ENCODE peak calls at places on chromosomes 2 and 18, in six cellular contexts. One of them, this sample, is unnamed.

GRCh38 chr2:106062627-106063026 is 131.5 kb downstream of the UXS1 start:
- DNase-seq in breast epithelium: no peak
- DNase-seq in NCI-H748 treated with DMSO at 0.1 percent for 48 hours: no peak
- DNase-seq in hypothalamus: no peak
- DNase-seq in GM13976: no peak
- DNase-seq in ELR: no peak
- DNase-seq in this sample: no peak

GRCh38 chr2:134315471-134315870 is 61.6 kb downstream of the MGAT5 start:
- DNase-seq in breast epithelium: no peak
- DNase-seq in NCI-H748 treated with DMSO at 0.1 percent for 48 hours: no peak
- DNase-seq in hypothalamus: no peak
- DNase-seq in GM13976: no peak
- DNase-seq in ELR: no peak
- DNase-seq in this sample: no peak

GRCh38 chr18:80157708-80158343 is 48.8 kb downstream of the ADNP2 start:
- DNase-seq in breast epithelium: peak
- DNase-seq in NCI-H748 treated with DMSO at 0.1 percent for 48 hours: peak
- DNase-seq in hypothalamus: peak
- DNase-seq in GM13976: peak
- DNase-seq in ELR: peak
- DNase-seq in this sample: peak

GRCh38 chr18:39841133-39842041 is 2113.6 kb upstream of the PIK3C3 start:
- DNase-seq in breast epithelium: peak
- DNase-seq in NCI-H748 treated with DMSO at 0.1 percent for 48 hours: peak
- DNase-seq in hypothalamus: peak
- DNase-seq in GM13976: peak
- DNase-seq in ELR: peak
- DNase-seq in this sample: peak

GRCh38 chr2:37615808-37616673 is 55.4 kb downstream of the CDC42EP3 start:
- DNase-seq in breast epithelium: no peak
- DNase-seq in NCI-H748 treated with DMSO at 0.1 percent for 48 hours: no peak
- DNase-seq in hypothalamus: no peak
- DNase-seq in GM13976: no peak
- DNase-seq in ELR: no peak
- DNase-seq in this sample: no peak

GRCh38 chr18:61085036-61085435 is 248.2 kb upstream of the CDH20 start:
- DNase-seq in breast epithelium: no peak
- DNase-seq in NCI-H748 treated with DMSO at 0.1 percent for 48 hours: no peak
- DNase-seq in hypothalamus: no peak
- DNase-seq in GM13976: no peak
- DNase-seq in ELR: no peak
- DNase-seq in this sample: no peak

GRCh38 chr2:96856776-96857673 is 791 bp downstream of the ANKRD39 start:
- DNase-seq in breast epithelium: no peak
- DNase-seq in NCI-H748 treated with DMSO at 0.1 percent for 48 hours: peak
- DNase-seq in hypothalamus: no peak
- DNase-seq in GM13976: no peak
- DNase-seq in ELR: peak
- DNase-seq in this sample: no peak

GRCh38 chr2:33033524-33034150 is 86.9 kb downstream of the LTBP1 start:
- DNase-seq in breast epithelium: no peak
- DNase-seq in NCI-H748 treated with DMSO at 0.1 percent for 48 hours: no peak
- DNase-seq in hypothalamus: no peak
- DNase-seq in GM13976: no peak
- DNase-seq in ELR: peak
- DNase-seq in this sample: no peak

GRCh38 chr2:28895189-28895893 is 874 bp downstream of the WDR43 start:
- DNase-seq in breast epithelium: no peak
- DNase-seq in NCI-H748 treated with DMSO at 0.1 percent for 48 hours: no peak
- DNase-seq in hypothalamus: no peak
- DNase-seq in GM13976: no peak
- DNase-seq in ELR: peak
- DNase-seq in this sample: peak

GRCh38 chr2:200616656-200617055 is 30.8 kb downstream of the AOX1 start:
- DNase-seq in breast epithelium: no peak
- DNase-seq in NCI-H748 treated with DMSO at 0.1 percent for 48 hours: no peak
- DNase-seq in hypothalamus: no peak
- DNase-seq in GM13976: no peak
- DNase-seq in ELR: no peak
- DNase-seq in this sample: no peak

GRCh38 chr18:60090170-60090569 is 190.4 kb downstream of the PMAIP1 start:
- DNase-seq in breast epithelium: no peak
- DNase-seq in NCI-H748 treated with DMSO at 0.1 percent for 48 hours: peak
- DNase-seq in hypothalamus: no peak
- DNase-seq in GM13976: peak
- DNase-seq in ELR: no peak
- DNase-seq in this sample: no peak

GRCh38 chr2:240440251-240440650 is 4.8 kb downstream of the GPC1 start:
- DNase-seq in breast epithelium: no peak
- DNase-seq in NCI-H748 treated with DMSO at 0.1 percent for 48 hours: no peak
- DNase-seq in hypothalamus: no peak
- DNase-seq in GM13976: no peak
- DNase-seq in ELR: no peak
- DNase-seq in this sample: no peak